ENCODE peak calls at places on chromosomes 12 and 14, in six cellular contexts. L is activated naive CD8-positive, alpha-beta T cell treated with anti-CD3 and anti-CD28 coated beads, Interleukin-2, amount 50 U/mL, for 16 hours; Y is NCI-H187 treated with DMSO at 0.1 percent for 48 hours; E is iris pigment epithelial cell; H is NCI-H1105; S is bronchial epithelial cell. R is an unnamed sample.

GRCh38 chr12:62594771-62595170 is 128.1 kb downstream of the MON2 start:
- DNase-seq in L (no peak), E (no peak), H (no peak), S (no peak), Y (no peak), R (no peak)

GRCh38 chr14:102508410-102508773 is 1.2 kb downstream of the ANKRD9 start:
- DNase-seq in S (peak; percentile 70), L (no peak), H (no peak), Y (no peak), E (no peak), R (no peak)

GRCh38 chr12:2775431-2775830 is 19.3 kb upstream of the FKBP4 start:
- DNase-seq in Y (no peak), H (no peak), E (no peak), S (no peak), L (no peak), R (no peak)

GRCh38 chr14:59267046-59267445 is 78.6 kb downstream of the DAAM1 start:
- DNase-seq in H (no peak), S (no peak), E (peak; percentile 57), L (no peak), Y (no peak), R (no peak)

GRCh38 chr12:113306382-113306781 is 28.5 kb downstream of the SLC8B1 start:
- DNase-seq in H (no peak), Y (no peak), L (no peak), E (no peak), S (no peak), R (no peak)

GRCh38 chr12:121476477-121476876 is 76.6 kb downstream of the RNF34 start:
- DNase-seq in Y (no peak), E (no peak), L (no peak), H (no peak), S (no peak), R (no peak)

GRCh38 chr12:70540996-70541395 is 96.2 kb downstream of the PTPRB start:
- DNase-seq in H (no peak), E (no peak), L (no peak), S (no peak), Y (no peak), R (no peak)

GRCh38 chr14:40909906-40910305 is 696.8 kb upstream of the LRFN5 start:
- DNase-seq in Y (no peak), S (no peak), L (no peak), H (no peak), E (no peak), R (no peak)

GRCh38 chr12:85642810-85643209 is 193.4 kb downstream of the RASSF9 start:
- DNase-seq in H (no peak), E (peak; percentile 88), L (no peak), S (peak; percentile 17), Y (no peak), R (no peak)

GRCh38 chr12:57451233-57451778 is 3.8 kb upstream of the INHBE start:
- DNase-seq in H (no peak), S (no peak), L (no peak), E (no peak), Y (no peak), R (no peak)

GRCh38 chr12:31818623-31819268 is 89.9 kb upstream of the AMN1 start:
- DNase-seq in L (no peak), H (no peak), E (no peak), S (no peak), Y (no peak), R (no peak)

GRCh38 chr12:63844391-63845341 is at the start of gene SRGAP1:
- DNase-seq in L (no peak), H (peak; percentile 48), E (peak; percentile 78), Y (no peak), S (peak; percentile 38), R (no peak)

GRCh38 chr12:12555656-12556055 is 7.0 kb downstream of the DUSP16 start:
- DNase-seq in L (no peak), H (no peak), E (no peak), Y (no peak), S (no peak), R (no peak)

GRCh38 chr12:60162988-60163720 is 567.3 kb downstream of the SLC16A7 start:
- DNase-seq in H (no peak), S (no peak), L (no peak), E (no peak), Y (no peak), R (no peak)

GRCh38 chr12:54364413-54364812 is at the start of gene GPR84:
- DNase-seq in L (no peak), E (no peak), Y (no peak), H (no peak), S (no peak), R (no peak)

GRCh38 chr12:124557518-124558223 is 9.7 kb downstream of the NCOR2 start:
- DNase-seq in Y (no peak), L (no peak), H (no peak), E (no peak), S (no peak), R (no peak)

GRCh38 chr12:50545783-50546182 is 41.0 kb downstream of the DIP2B start:
- DNase-seq in Y (no peak), E (peak; percentile 55), H (no peak), S (no peak), L (no peak), R (no peak)

GRCh38 chr12:91361864-91362263 is 179.2 kb upstream of the DCN start:
- DNase-seq in Y (no peak), E (peak; percentile 56), H (peak; percentile 47), L (no peak), S (peak; percentile 50), R (no peak)

GRCh38 chr14:76918751-76919421 is 92.7 kb downstream of the LRRC74A start:
- DNase-seq in S (peak; percentile 96), L (no peak), H (no peak), E (peak; percentile 97), Y (no peak), R (no peak)

GRCh38 chr12:125332900-125333299 is 267.7 kb downstream of the AACS start:
- DNase-seq in Y (no peak), H (no peak), S (no peak), L (no peak), E (no peak), R (no peak)

R was measured in stimulated activated CD8-positive, alpha-beta memory T cell treated with anti-CD3 and anti-CD28 coated beads, Interleukin-15, amount 100 ng/mL, for 4 hours.